ENCODE peak calls at places on chromosome 20, in four cellular contexts. T is MM.1S, Y is A673, K is PC-3. U is an unnamed sample.

GRCh38 chr20:48733296-48733790 is 94.5 kb downstream of the PREX1 start:
- DNase-seq in T (no peak), Y (peak; percentile 43), K (no peak), U (no peak)

GRCh38 chr20:11182715-11183114 is 508.9 kb upstream of the JAG1 start:
- DNase-seq in T (no peak), Y (no peak), K (no peak), U (no peak)

GRCh38 chr20:58109918-58110635 is 118.4 kb downstream of the ANKRD60 start:
- DNase-seq in T (no peak), Y (no peak), K (no peak), U (no peak)

GRCh38 chr20:2421247-2421646 is 40.5 kb downstream of the TGM6 start:
- DNase-seq in T (no peak), Y (no peak), K (peak; percentile 51), U (peak; percentile 1)

GRCh38 chr20:63217706-63218105 is 1.8 kb upstream of the YTHDF1 start:
- DNase-seq in T (no peak), Y (no peak), K (no peak), U (no peak)

GRCh38 chr20:10761232-10761631 is 87.4 kb upstream of the JAG1 start:
- DNase-seq in T (no peak), Y (no peak), K (peak; percentile 93), U (peak; percentile 99)

GRCh38 chr20:3224681-3225421 is 14.1 kb downstream of the SLC4A11 start:
- DNase-seq in T (no peak), Y (no peak), K (peak; percentile 72), U (no peak)

GRCh38 chr20:62625921-62626547 is 16.3 kb upstream of the SLCO4A1 start:
- DNase-seq in T (no peak), Y (no peak), K (no peak), U (no peak)

GRCh38 chr20:32157611-32158010 is 48.1 kb downstream of the TM9SF4 start:
- DNase-seq in T (no peak), Y (no peak), K (no peak), U (no peak)

GRCh38 chr20:10982692-10983091 is 308.9 kb upstream of the JAG1 start:
- DNase-seq in T (no peak), Y (no peak), K (peak; percentile 72), U (peak; percentile 94)

GRCh38 chr20:5780233-5781217 is 30.3 kb downstream of the SHLD1 start:
- DNase-seq in T (no peak), Y (no peak), K (peak; percentile 52), U (peak; percentile 36)

GRCh38 chr20:36153754-36154695 is 515 bp upstream of the EPB41L1 start:
- DNase-seq in T (peak; percentile 62), Y (peak; percentile 77), K (peak; percentile 75), U (peak; percentile 49)

GRCh38 chr20:12012241-12013222 is 94.8 kb downstream of the BTBD3 start:
- DNase-seq in T (peak; percentile 81), Y (peak; percentile 72), K (peak; percentile 89), U (peak; percentile 34)

GRCh38 chr20:58407201-58407873 is 18.3 kb downstream of the VAPB start:
- DNase-seq in T (no peak), Y (peak; percentile 79), K (peak; percentile 28), U (peak; percentile 39)

GRCh38 chr20:10170261-10170660 is 48.4 kb upstream of the SNAP25 start:
- DNase-seq in T (no peak), Y (no peak), K (no peak), U (no peak)

GRCh38 chr20:25045343-25045712 is 12.6 kb downstream of the ACSS1 start:
- DNase-seq in T (no peak), Y (no peak), K (no peak), U (no peak)

GRCh38 chr20:61746147-61746646 is 319.5 kb downstream of the TAF4 start:
- DNase-seq in T (no peak), Y (no peak), K (no peak), U (no peak)

GRCh38 chr20:64103871-64104666 is 3.3 kb downstream of the NPBWR2 start:
- DNase-seq in T (no peak), Y (no peak), K (no peak), U (no peak)

GRCh38 chr20:48166082-48166835 is 381.0 kb upstream of the SULF2 start:
- DNase-seq in T (peak; percentile 9), Y (no peak), K (peak; percentile 28), U (no peak)

GRCh38 chr20:24867556-24867955 is 81.5 kb upstream of the CST7 start:
- DNase-seq in T (no peak), Y (no peak), K (no peak), U (no peak)

GRCh38 chr20:36228809-36229208 is 7.5 kb upstream of the AAR2 start:
- DNase-seq in T (no peak), Y (no peak), K (no peak), U (no peak)

GRCh38 chr20:24721891-24722530 is 227.1 kb upstream of the CST7 start:
- DNase-seq in T (no peak), Y (no peak), K (no peak), U (no peak)

GRCh38 chr20:2690718-2691117 is 1.9 kb upstream of the EBF4 start:
- DNase-seq in T (no peak), Y (no peak), K (no peak), U (no peak)

GRCh38 chr20:62208061-62208804 is 11.8 kb downstream of the HRH3 start:
- DNase-seq in T (no peak), Y (no peak), K (no peak), U (no peak)

GRCh38 chr20:12435254-12435653 is 517.6 kb downstream of the BTBD3 start:
- DNase-seq in T (no peak), Y (no peak), K (no peak), U (no peak)

GRCh38 chr20:45495438-45495985 is 19.9 kb downstream of the SPINT3 start:
- DNase-seq in T (no peak), Y (no peak), K (no peak), U (no peak)

GRCh38 chr20:46209930-46210671 is 92.0 kb downstream of the CD40 start:
- DNase-seq in T (no peak), Y (no peak), K (no peak), U (no peak)

GRCh38 chr20:1391640-1392442 is 1.0 kb downstream of the FKBP1A start:
- DNase-seq in T (no peak), Y (peak; percentile 51), K (peak; percentile 63), U (peak; percentile 48)

GRCh38 chr20:63497946-63498935 is 642 bp downstream of the EEF1A2 start:
- DNase-seq in T (no peak), Y (no peak), K (peak; percentile 73), U (peak; percentile 42)

GRCh38 chr20:47610247-47610944 is 108.7 kb downstream of the NCOA3 start:
- DNase-seq in T (peak; percentile 32), Y (peak; percentile 27), K (peak; percentile 81), U (peak; percentile 79)

GRCh38 chr20:19257865-19258264 is 45.4 kb downstream of the SLC24A3 start:
- DNase-seq in T (no peak), Y (no peak), K (no peak), U (no peak)

GRCh38 chr20:19283503-19283902 is 71.1 kb downstream of the SLC24A3 start:
- DNase-seq in T (no peak), Y (no peak), K (no peak), U (no peak)

GRCh38 chr20:2780948-2781347 is 19.5 kb downstream of the CPXM1 start:
- DNase-seq in T (peak; percentile 23), Y (no peak), K (peak; percentile 8), U (no peak)

GRCh38 chr20:62994850-62995249 is 11.9 kb downstream of the BHLHE23 start:
- DNase-seq in T (no peak), Y (no peak), K (no peak), U (no peak)

GRCh38 chr20:21702001-21702400 is 3.5 kb upstream of the PAX1 start:
- DNase-seq in T (no peak), Y (no peak), K (no peak), U (no peak)

GRCh38 chr20:21702553-21703467 is 2.7 kb upstream of the PAX1 start:
- DNase-seq in T (peak; percentile 56), Y (peak; percentile 88), K (no peak), U (peak; percentile 8)

GRCh38 chr20:21699216-21699508 is 6.3 kb upstream of the PAX1 start:
- DNase-seq in T (no peak), Y (no peak), K (no peak), U (no peak)

GRCh38 chr20:21703740-21704407 is 1.6 kb upstream of the PAX1 start:
- DNase-seq in T (no peak), Y (no peak), K (no peak), U (no peak)

DNA sequence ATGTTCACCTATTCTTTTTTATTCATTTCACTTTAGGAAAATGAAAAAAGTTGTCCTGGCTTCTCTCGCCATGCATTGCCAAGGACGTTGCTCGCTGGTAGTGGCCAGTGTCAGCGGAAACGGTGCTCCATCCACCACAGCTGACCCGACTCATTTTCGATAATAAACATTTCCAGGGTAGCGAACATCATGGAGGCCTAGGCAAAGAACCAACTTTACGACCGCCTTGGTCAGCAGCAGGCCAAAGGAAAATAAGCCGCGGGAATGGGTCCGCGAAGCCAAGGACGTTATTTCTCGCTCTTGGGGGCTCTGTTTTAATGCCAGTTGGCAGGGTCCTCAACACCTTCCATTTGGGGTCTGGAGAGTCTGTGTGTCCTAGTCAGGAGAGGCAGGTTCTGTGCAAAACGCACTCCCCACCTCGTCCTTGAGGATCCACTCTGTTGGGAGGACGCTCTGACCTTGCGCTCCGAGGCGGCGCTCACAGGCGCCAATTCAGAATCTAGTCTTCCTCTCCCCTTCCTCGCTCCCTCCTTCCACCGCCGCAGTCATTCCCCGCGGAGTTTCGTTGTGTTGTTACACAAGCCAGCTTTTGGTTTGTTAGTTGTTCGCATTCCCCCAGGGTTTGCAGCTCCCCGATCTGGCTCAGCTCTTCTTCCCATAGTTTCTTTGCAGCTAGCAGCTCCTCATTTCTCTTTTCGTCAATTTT is 4.1 kb upstream of the PAX1 start:
- DNase-seq in T (no peak), Y (no peak), K (no peak), U (no peak)
- TF ChIP-seq EZH2 in T (no peak), Y (no peak), K (no peak), U (no peak)

GRCh38 chr20:50093240-50093639 is 19.7 kb downstream of the UBE2V1 start:
- DNase-seq in T (no peak), Y (no peak), K (no peak), U (no peak)
- H3K4me1 ChIP-seq in T (no peaks in the 10 kb centered on the region), Y (peaks cover 5% of the 10 kb centered on the region), K (no peaks in the 10 kb centered on the region), U (no peaks in the 10 kb centered on the region)

DNA sequence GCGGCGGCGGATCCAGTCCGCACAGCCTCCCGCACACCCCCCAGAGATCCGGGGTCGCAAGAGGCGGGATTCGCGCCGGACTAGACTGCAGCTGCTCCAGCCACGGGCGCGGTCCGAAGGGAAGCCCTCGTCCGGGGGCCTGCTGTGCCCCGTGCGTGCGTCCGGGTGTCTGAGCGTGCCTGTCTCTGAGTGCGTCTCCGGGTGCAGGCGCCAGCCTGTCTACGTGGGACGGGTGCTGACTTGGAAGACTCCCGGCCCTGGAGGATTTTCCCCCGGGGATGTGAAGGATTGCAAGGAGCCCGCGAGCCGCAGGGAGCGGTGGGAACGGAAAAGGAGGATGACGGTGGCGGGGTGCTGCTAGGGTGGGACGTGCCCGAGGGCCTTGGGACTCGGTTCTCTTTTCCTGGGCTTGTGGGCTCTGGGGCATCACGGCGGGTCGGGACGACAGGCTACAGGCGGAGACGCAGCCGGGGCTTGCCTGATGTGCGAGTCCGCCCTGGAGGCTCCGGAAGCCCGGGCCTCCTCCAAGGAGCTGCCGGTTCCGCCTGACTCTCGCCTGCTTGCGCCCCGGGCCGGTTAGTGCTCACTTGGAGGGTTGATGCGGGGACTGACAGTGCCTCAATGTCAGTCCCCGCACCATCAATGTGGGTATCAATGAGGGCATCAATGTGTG is 5.7 kb downstream of the MAFB start:
- DNase-seq in T (no peak), Y (peak; percentile 57), K (no peak), U (peak; percentile 24)
- TF ChIP-seq EZH2 in T (no peak), Y (no peak), K (no peak), U (no peak)

DNA sequence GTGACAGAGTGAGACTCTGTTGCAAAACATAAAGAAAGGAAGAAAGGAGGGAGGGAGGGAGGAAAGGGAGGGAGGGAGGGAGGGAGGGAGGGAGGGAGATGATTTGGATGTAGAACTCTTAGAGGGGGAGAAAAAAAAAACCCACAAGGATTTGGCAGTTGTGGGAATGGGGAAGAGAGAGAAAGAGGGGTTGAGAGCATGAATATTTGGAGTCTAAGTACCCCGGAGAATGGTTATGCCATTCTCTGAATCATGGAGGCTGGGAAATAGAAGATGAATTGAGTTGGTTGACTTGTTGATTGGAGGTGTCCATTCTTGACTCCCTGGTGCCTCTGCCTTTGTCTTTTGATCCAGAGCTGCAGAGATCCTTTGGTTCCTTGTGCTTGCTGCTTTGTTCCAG is 35.7 kb downstream of the RALY start:
- DNase-seq in T (no peak), Y (no peak), K (no peak), U (no peak)
- H3K4me1 ChIP-seq in T (peaks cover 11% of the 10 kb centered on the region), Y (peaks cover 27% of the 10 kb centered on the region), K (no peaks in the 10 kb centered on the region), U (no peaks in the 10 kb centered on the region)

U was measured in fibroblast of lung.